ENCODE peak calls at places on chromosomes 1 and 21, in ten cellular contexts. I, U, A, N, L, E, B, O, G and J are unnamed samples. For H3K4me1, the result is how much of the 10 kb centered on the place peaks cover.

GRCh38 chr1:165928075-165928731 is 100.8 kb downstream of the UCK2 start:
- DNase-seq in I (no peak), U (no peak), A (no peak), N (peak), L (peak), E (peak), B (peak), O (no peak), G (peak), J (no peak)

GRCh38 chr1:240575976-240576666 is 35.8 kb downstream of the GREM2 start:
- DNase-seq in I (no peak), U (no peak), A (no peak), N (peak), L (no peak), E (peak), B (peak), O (no peak), G (no peak), J (no peak)

GRCh38 chr21:35097525-35097924 is 48.4 kb upstream of the RUNX1 start:
- DNase-seq in I (no peak), U (no peak), A (no peak), N (no peak), L (no peak), E (no peak), B (no peak), O (no peak), G (no peak), J (no peak)

GRCh38 chr1:24875976-24876609 is 54.0 kb downstream of the RUNX3 start:
- DNase-seq in I (no peak), U (peak), A (no peak), N (no peak), L (no peak), E (no peak), B (no peak), O (no peak), G (no peak), J (no peak)

GRCh38 chr1:68313736-68314594 is 81.6 kb upstream of the WLS start:
- DNase-seq in I (no peak), U (no peak), A (no peak), N (no peak), L (no peak), E (no peak), B (no peak), O (no peak), G (no peak), J (no peak)

GRCh38 chr1:31669786-31670582 is 25.3 kb upstream of the PEF1 start:
- DNase-seq in I (peak), U (peak), A (peak), N (peak), L (peak), E (peak), B (peak), O (peak), G (peak), J (peak)

GRCh38 chr1:53121319-53122172 is 20.9 kb downstream of the SLC1A7 start:
- DNase-seq in I (no peak), U (no peak), A (peak), N (peak), L (peak), E (peak), B (no peak), O (no peak), G (no peak), J (peak)

GRCh38 chr1:111193712-111194480 is 6.5 kb downstream of the DENND2D start:
- DNase-seq in I (no peak), U (no peak), A (no peak), N (no peak), L (no peak), E (no peak), B (no peak), O (no peak), G (no peak), J (peak)

GRCh38 chr1:1777950-1778826 is at the start of gene NADK:
- DNase-seq in I (peak), U (peak), A (peak), N (no peak), L (peak), E (peak), B (peak), O (peak), G (no peak), J (no peak)

GRCh38 chr1:179440971-179441370 is 75.2 kb downstream of the AXDND1 start:
- DNase-seq in I (no peak), U (no peak), A (no peak), N (no peak), L (no peak), E (no peak), B (no peak), O (no peak), G (no peak), J (no peak)

GRCh38 chr1:160219062-160219929 is 14.1 kb downstream of the PEA15 start:
- DNase-seq in I (no peak), U (no peak), A (peak), N (no peak), L (peak), E (peak), B (no peak), O (no peak), G (peak), J (no peak)

GRCh38 chr21:44887807-44888580 is 14.5 kb upstream of the PTTG1IP start:
- DNase-seq in I (no peak), U (peak), A (no peak), N (no peak), L (no peak), E (no peak), B (no peak), O (no peak), G (no peak), J (no peak)

GRCh38 chr1:108200627-108201106 is 524 bp upstream of the SLC25A24 start:
- DNase-seq in I (no peak), U (no peak), A (no peak), N (peak), L (peak), E (peak), B (peak), O (peak), G (peak), J (no peak)

GRCh38 chr1:114702699-114703098 is 7.4 kb upstream of the AMPD1 start:
- DNase-seq in I (no peak), U (no peak), A (no peak), N (no peak), L (no peak), E (no peak), B (no peak), O (no peak), G (no peak), J (no peak)

DNA sequence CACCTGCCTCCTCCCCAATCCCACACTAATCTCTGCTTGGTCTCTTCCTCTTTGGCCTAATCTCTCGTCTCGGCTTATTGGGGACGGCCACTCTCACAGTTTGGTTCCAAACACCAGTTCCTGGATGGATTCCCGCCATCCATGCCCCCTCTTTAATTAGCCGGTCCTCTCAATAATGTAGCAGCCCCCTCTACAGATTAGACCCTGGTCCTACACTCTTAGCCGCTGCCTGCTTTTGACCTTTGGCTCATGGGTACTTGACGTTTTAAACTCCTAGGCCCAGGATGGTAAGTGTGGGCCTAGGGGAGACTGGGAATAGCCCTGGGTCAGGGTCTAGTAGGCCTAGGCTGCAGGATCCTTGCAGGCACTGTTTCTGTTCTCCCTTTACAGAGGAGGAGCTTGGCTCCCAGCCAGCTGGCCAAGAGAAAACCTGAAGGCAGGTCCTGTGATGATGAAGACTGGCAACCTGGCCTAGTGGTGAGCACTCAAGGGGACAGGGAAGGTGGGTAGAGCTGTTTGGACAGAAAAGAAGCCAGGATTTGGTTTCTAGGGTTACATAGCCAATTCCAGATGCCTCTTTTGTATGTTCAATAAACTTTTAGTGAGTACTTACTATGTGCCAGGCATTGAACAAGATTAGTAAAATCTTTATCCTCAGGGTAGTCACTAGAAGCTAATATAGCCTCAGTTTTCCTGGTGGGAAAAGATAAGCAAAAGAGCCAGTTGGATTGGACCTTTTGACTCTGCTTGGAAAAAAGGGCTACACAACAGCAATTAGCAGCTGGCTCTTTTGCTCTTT is 758 bp downstream of the RAD54L start:
- DNase-seq in I (no peak), U (peak), A (peak), N (no peak), L (peak), E (no peak), B (peak), O (peak), G (peak), J (no peak)
- TF ChIP-seq CTCF in I (no peak), U (no peak), A (no peak), N (no peak), L (no peak), E (no peak), B (peak), O (no peak), G (peak), J (no peak)

GRCh38 chr1:91529856-91530255 is 29.2 kb downstream of the CDC7 start:
- DNase-seq in I (no peak), U (no peak), A (no peak), N (no peak), L (no peak), E (peak), B (peak), O (no peak), G (peak), J (no peak)
- H3K27ac ChIP-seq in I (no peak), U (no peak), A (no peak), N (no peak), L (no peak), E (no peak), B (no peak), O (no peak), G (no peak), J (no peak)

GRCh38 chr1:156901966-156902922 is 8.7 kb downstream of the PEAR1 start:
- DNase-seq in I (no peak), U (peak), A (no peak), N (no peak), L (no peak), E (no peak), B (no peak), O (no peak), G (no peak), J (no peak)

GRCh38 chr1:156906206-156906910 is 12.8 kb downstream of the PEAR1 start:
- DNase-seq in I (no peak), U (peak), A (no peak), N (no peak), L (no peak), E (no peak), B (no peak), O (no peak), G (no peak), J (no peak)

GRCh38 chr1:156903328-156904091 is 10.0 kb downstream of the PEAR1 start:
- DNase-seq in I (no peak), U (peak), A (no peak), N (no peak), L (no peak), E (no peak), B (no peak), O (no peak), G (no peak), J (no peak)

GRCh38 chr1:156904187-156904959 is 10.9 kb downstream of the PEAR1 start:
- DNase-seq in I (no peak), U (peak), A (no peak), N (no peak), L (no peak), E (no peak), B (no peak), O (no peak), G (no peak), J (no peak)

GRCh38 chr1:156905176-156905575 is 11.7 kb downstream of the PEAR1 start:
- DNase-seq in I (no peak), U (no peak), A (no peak), N (no peak), L (no peak), E (no peak), B (no peak), O (no peak), G (no peak), J (no peak)
- H3K4me1 ChIP-seq in I (under half), U (under half), A (under half), N (under half), L (under half), E (half or more), B (under half), O (under half), G (under half), J (under half)

GRCh38 chr1:154325583-154326545 is 539 bp downstream of the ATP8B2 start:
- DNase-seq in I (no peak), U (peak), A (peak), N (peak), L (peak), E (peak), B (peak), O (peak), G (no peak), J (peak)
- TF ChIP-seq CTCF in I (peak), U (peak), A (peak), N (peak), L (peak), E (peak), B (peak), O (peak), G (peak), J (peak)

DNA sequence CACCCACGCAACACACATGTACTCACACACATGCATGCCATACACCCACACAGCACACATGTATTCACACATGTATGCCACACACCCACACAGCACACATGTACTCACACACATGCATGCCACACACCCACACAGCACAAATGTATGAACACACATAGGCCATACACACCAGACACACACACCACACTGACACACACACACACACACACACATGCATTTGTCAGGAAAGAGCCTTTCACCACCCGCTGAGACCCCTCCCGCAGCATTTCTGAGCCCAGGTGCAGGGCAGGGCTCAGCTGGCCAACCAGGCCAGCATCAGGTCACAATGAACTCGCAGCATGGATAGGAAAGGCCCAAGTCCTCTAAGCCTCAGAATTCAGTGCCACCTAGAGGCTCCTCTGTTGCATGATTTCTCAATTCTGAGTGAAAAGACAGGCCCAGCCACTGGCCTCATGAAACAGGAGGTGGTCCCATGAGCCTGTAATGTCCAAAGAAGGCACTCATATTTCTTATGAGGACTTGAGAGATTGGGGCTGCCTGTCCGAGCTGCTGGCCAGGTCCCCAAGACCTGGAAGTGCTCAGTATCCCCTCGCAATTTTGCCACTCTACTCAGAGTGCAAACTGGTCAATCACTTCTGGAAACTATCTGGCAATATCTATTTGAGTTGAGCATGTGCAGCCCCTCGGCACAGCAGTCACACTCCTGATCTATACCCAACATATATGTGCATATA is 57.3 kb downstream of the PSMG1 start:
- DNase-seq in I (no peak), U (no peak), A (peak), N (peak), L (peak), E (peak), B (peak), O (no peak), G (peak), J (peak)
- H3K27ac ChIP-seq in I (no peak), U (no peak), A (peak), N (no peak), L (peak), E (no peak), B (no peak), O (no peak), G (no peak), J (no peak)

DNA sequence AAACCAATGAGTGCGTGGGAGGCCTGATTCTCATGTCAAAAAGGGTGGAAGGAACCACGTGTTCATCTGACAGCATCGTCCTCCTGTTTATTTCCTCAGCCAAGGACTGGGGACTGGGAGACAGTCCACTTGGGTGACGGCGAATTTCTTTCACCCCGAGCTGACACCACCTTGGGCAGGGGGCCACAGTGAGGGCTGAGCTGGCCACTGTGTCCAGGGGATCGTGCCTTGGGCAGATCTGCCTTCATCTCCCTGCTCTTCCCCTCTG is 122.1 kb downstream of the SIM2 start:
- DNase-seq in I (no peak), U (no peak), A (no peak), N (no peak), L (no peak), E (no peak), B (no peak), O (no peak), G (no peak), J (no peak)
- H3K4me1 ChIP-seq in I (under half), U (under half), A (under half), N (under half), L (under half), E (under half), B (under half), O (under half), G (under half), J (under half)